ENCODE peak calls at places on chromosomes 12 and 14, in eight cellular contexts. I is cardiac fibroblast; Q is SJSA1; P is left ventricle myocardium inferior; E is CD8-positive, alpha-beta memory T cell; K is HFF-Myc; S is heart right ventricle; F is HAP-1. M is an unnamed sample.

GRCh38 chr14:99186956-99187690 is 84.9 kb downstream of the BCL11B start:
- DNase-seq in I (no peak), Q (no peak), P (no peak), E (no peak), K (no peak), S (no peak), F (no peak), M (no peak)

GRCh38 chr12:52826611-52827498 is 7.3 kb downstream of the KRT79 start:
- DNase-seq in I (no peak), Q (peak; percentile 98), P (no peak), E (no peak), K (no peak), S (no peak), F (no peak), M (no peak)

GRCh38 chr12:14563051-14563450 is 4.6 kb downstream of the PLBD1 start:
- DNase-seq in I (no peak), Q (no peak), P (no peak), E (no peak), K (no peak), S (no peak), F (no peak), M (no peak)

GRCh38 chr14:68363841-68364711 is 428.8 kb downstream of the ZFP36L1 start:
- DNase-seq in I (peak; percentile 66), Q (peak; percentile 47), P (peak; percentile 47), E (no peak), K (no peak), S (peak; percentile 55), F (peak; percentile 12), M (no peak)

GRCh38 chr14:52551205-52551604 is 1.1 kb downstream of the TXNDC16 start:
- DNase-seq in I (no peak), Q (no peak), P (no peak), E (no peak), K (no peak), S (no peak), F (no peak), M (no peak)

GRCh38 chr12:54977155-54977554 is 7.4 kb downstream of the TESPA1 start:
- DNase-seq in I (peak; percentile 75), Q (peak; percentile 68), P (no peak), E (no peak), K (no peak), S (no peak), F (no peak), M (no peak)

GRCh38 chr14:72243309-72243708 is 311.1 kb downstream of the RGS6 start:
- DNase-seq in I (no peak), Q (no peak), P (no peak), E (no peak), K (no peak), S (no peak), F (no peak), M (no peak)

GRCh38 chr12:91887957-91888356 is 257.7 kb downstream of the BTG1 start:
- DNase-seq in I (no peak), Q (no peak), P (no peak), E (no peak), K (no peak), S (no peak), F (no peak), M (peak; percentile 34)

GRCh38 chr14:99231181-99231849 is 40.7 kb downstream of the BCL11B start:
- DNase-seq in I (no peak), Q (no peak), P (no peak), E (peak; percentile 27), K (no peak), S (no peak), F (no peak), M (no peak)

GRCh38 chr14:22974530-22975313 is 7.6 kb downstream of the AJUBA start:
- DNase-seq in I (peak; percentile 38), Q (no peak), P (no peak), E (no peak), K (no peak), S (peak; percentile 57), F (peak; percentile 40), M (no peak)

DNA sequence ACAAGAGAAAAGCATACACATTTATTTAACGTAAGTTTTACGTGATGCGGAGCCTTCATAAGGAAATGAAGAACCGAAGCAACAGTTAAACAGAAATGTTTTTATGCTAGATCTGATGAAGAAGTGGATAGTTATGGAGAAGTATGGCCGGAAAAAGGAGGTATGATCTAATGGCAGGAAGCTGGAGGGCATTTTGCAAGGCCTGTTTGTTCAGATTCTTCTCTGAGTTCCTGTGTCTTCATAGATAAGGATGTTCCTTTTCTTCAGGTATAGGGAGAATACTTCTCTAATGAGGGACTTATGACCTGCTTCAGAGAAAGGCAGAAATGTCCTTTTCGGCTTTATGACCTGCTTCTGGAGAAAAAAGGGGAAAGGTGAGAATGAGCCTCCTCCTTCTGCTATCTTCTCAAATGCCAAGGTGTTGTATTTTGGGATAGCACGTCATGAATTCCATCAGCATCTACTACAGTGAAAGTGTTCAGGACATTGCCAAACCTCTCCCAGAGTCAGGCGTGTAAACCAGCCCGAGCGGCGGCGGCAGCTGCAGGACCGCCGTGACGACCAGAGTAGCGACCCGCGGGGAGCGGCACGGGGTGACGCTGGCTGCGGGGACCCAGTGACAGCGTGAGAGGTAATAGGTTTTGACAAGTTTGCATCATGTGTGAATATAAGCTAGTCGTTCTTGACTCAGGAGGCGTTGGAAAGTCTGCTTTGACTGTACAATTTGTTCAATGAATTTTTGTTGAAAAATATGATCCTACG is 33.7 kb upstream of the SGPP1 start:
- DNase-seq in I (no peak), Q (no peak), P (no peak), E (no peak), K (no peak), S (no peak), F (no peak), M (peak; percentile 60)
- H3K4me3 ChIP-seq in I (no peak overlapping the region), Q (no peak overlapping the region), P (no peak overlapping the region), E (no peak overlapping the region), K (no peak overlapping the region), S (no peak overlapping the region), F (no peak overlapping the region), M (no peak overlapping the region)

DNA sequence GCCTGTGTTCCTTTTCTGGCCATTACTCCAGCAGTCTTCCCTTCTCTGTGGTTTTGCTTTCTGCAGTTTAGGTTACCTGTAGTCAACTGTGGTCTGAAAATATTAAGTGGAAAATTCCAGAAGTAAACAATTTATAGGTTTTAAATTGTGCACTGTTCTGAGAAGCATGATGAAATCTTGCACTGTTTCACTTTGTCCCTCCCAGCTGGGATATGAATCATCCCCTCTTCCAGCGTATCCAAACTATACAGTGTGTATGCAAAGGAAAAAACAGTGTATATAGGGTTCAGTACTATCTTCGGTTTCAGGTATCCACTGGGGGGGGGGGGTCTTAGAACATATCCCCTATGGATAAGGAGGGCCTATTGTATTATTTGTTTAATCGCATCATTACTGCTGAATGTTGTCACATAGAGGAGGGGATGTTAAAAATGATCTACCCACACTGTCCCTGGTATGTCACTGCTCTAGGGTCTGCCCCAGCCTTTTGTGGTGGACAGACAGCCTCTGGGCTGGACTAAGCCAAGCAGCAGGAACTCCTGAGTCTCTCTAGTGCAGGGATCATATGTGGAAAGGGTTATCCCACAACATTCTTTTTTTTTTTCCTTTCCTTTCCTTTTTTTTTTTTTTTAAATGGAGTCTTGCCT is 109.1 kb upstream of the MAX start:
- DNase-seq in I (peak; percentile 81), Q (peak; percentile 34), P (no peak), E (no peak), K (no peak), S (no peak), F (no peak), M (no peak)
- H3K4me3 ChIP-seq in I (no peak overlapping the region), Q (no peak overlapping the region), P (no peak overlapping the region), E (no peak overlapping the region), K (no peak overlapping the region), S (no peak overlapping the region), F (no peak overlapping the region), M (no peak overlapping the region)

DNA sequence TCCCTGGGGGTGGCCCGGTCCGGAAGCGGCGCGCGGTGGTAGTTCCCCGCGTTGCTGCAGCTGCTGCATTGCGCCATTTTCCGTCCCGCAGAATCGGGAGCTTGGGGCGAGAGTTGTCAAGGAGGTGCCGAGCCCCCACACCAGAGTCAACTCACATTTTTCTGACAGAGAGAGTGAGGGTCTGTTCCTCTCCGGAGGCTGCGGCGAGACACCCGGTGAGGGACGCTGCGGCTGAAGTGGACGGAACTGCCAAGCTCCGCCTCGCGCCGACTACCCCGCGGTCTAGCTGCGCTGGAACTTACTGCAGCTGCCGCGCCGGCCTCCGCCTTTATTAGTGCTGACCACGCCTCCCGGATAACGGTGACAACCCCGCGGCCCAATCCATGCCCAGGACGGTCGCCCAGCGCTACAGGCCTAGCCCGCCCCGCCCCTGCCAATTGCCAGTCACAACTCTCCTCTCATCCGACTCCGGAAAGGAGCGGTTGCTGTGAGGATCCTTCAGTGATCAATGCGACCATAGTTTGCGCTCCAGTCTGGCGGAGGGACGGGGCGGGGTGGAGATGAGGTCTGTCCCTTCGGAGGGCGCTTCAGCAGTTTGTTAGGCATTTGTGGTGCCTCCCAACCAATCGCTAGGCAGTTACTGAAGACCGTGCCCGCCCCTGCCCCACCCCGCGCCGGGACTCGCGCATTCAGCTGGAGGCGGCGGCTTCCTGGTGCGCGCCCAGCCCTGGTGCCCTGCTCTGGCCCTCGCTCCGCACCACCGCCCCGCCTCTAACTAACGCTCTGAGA is at the start of gene VAMP1:
- DNase-seq in I (peak; percentile 97), Q (peak; percentile 99), P (peak; percentile 98), E (peak; percentile 96), K (peak; percentile 87), S (peak; percentile 97), F (peak; percentile 99), M (peak; percentile 94)
- H3K4me3 ChIP-seq in I (peak within 1 kb of the TSS; percentile 78), Q (peak within 1 kb of the TSS; percentile 54), P (peak within 1 kb of the TSS; percentile 81), E (peak within 1 kb of the TSS; percentile 86), K (peak within 1 kb of the TSS; percentile 55), S (peak within 1 kb of the TSS; percentile 65), F (peak within 1 kb of the TSS; percentile 76), M (peak within 1 kb of the TSS; percentile 77)

GRCh38 chr12:8822298-8822697 is at the start of gene A2ML1:
- DNase-seq in I (no peak), Q (no peak), P (no peak), E (no peak), K (no peak), S (no peak), F (no peak), M (no peak)

GRCh38 chr12:8828514-8829127 is 6.2 kb downstream of the A2ML1 start:
- DNase-seq in I (no peak), Q (no peak), P (no peak), E (no peak), K (no peak), S (no peak), F (no peak), M (no peak)

GRCh38 chr12:8827551-8828347 is 5.3 kb downstream of the A2ML1 start:
- DNase-seq in I (no peak), Q (no peak), P (no peak), E (no peak), K (no peak), S (no peak), F (no peak), M (no peak)

GRCh38 chr12:8819676-8819980 is 2.8 kb upstream of the A2ML1 start:
- DNase-seq in I (peak; percentile 18), Q (no peak), P (no peak), E (no peak), K (no peak), S (no peak), F (peak; percentile 47), M (no peak)

DNA sequence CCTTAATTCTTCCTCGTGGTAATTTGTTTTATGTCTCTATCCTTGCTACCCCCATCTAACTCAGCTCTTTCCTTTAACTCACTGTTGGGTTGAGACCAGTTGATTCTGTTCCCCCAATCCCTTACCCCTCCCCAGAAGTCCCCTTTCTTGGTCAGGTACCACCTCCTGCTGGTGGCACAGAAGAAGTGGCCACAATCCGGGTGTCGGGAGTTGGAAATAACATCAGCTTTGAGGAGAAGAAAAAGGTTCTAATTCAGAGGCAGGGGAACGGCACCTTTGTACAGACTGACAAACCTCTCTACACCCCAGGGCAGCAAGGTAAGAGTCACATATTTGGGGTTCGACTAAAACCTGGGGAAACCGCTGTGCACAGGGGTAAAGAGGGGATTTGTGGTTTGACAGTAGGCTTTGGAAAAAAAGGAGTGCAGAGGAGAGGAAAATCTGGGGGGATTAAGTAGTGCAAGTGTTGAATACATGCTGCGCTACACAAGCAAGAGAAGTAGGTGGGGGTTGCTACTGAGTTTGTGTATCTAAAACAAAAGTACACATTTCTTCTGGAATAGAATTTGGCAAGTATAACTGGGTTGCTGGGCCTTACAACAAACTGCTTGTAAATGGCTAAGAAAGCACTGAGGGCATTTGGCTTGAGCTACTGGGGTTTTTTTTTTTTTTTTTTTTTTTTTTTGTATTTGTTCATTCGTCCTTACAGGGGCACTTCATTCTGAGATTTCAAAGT is 1.3 kb downstream of the A2ML1 start:
- DNase-seq in I (peak; percentile 31), Q (no peak), P (no peak), E (no peak), K (no peak), S (no peak), F (peak; percentile 72), M (no peak)
- H3K4me3 ChIP-seq in I (no peak overlapping the region), Q (no peak overlapping the region), P (no peak overlapping the region), E (no peak overlapping the region), K (no peak overlapping the region), S (no peak overlapping the region), F (no peak overlapping the region), M (no peak overlapping the region)

M was measured in HL-60.